ENCODE peak calls at places on chromosomes 6 and 20, in six cellular contexts. W is sciatic nerve, E is GM12892, M is NCI-H510A treated with DMSO at 0.1 percent for 48 hours, R is esophagus squamous epithelium, L is transverse colon. F is an unnamed sample.

GRCh38 chr20:46304361-46304760 is 3.9 kb downstream of the CDH22 start:
- DNase-seq in W (no peak), E (no peak), M (no peak), R (no peak), L (no peak), F (no peak)

GRCh38 chr20:25867776-25868649 is 171.4 kb upstream of the ZNF337 start:
- DNase-seq in W (peak), E (no peak), M (peak), R (no peak), L (peak), F (no peak)

GRCh38 chr6:66429220-66429619 is 722.2 kb upstream of the EYS start:
- DNase-seq in W (no peak), E (no peak), M (no peak), R (no peak), L (no peak), F (no peak)

GRCh38 chr6:155276638-155277037 is 12.8 kb downstream of the CLDN20 start:
- DNase-seq in W (no peak), E (no peak), M (no peak), R (no peak), L (no peak), F (no peak)

GRCh38 chr6:116564921-116565872 is 6.1 kb upstream of the RWDD1 start:
- DNase-seq in W (peak), E (no peak), M (no peak), R (no peak), L (no peak), F (no peak)

GRCh38 chr20:53692465-53693067 is 98.9 kb upstream of the ZNF217 start:
- DNase-seq in W (no peak), E (no peak), M (peak), R (no peak), L (peak), F (no peak)

GRCh38 chr6:96975848-96976247 is 51.3 kb downstream of the KLHL32 start:
- DNase-seq in W (no peak), E (no peak), M (no peak), R (no peak), L (no peak), F (no peak)

GRCh38 chr6:71260205-71260604 is 28.4 kb upstream of the OGFRL1 start:
- DNase-seq in W (no peak), E (no peak), M (no peak), R (no peak), L (no peak), F (no peak)

GRCh38 chr20:48600470-48600945 is 227.3 kb downstream of the PREX1 start:
- DNase-seq in W (peak), E (no peak), M (no peak), R (no peak), L (peak), F (no peak)

GRCh38 chr6:145603424-145603833 is 131.9 kb downstream of the EPM2A start:
- DNase-seq in W (no peak), E (no peak), M (no peak), R (no peak), L (no peak), F (no peak)

GRCh38 chr6:13766201-13766634 is 48.1 kb downstream of the MCUR1 start:
- DNase-seq in W (peak), E (no peak), M (no peak), R (no peak), L (no peak), F (no peak)

GRCh38 chr20:62366370-62367135 is 559 bp downstream of the LAMA5 start:
- DNase-seq in W (no peak), E (peak), M (peak), R (no peak), L (no peak), F (peak)

GRCh38 chr6:163985710-163986109 is 571.2 kb downstream of the QKI start:
- DNase-seq in W (no peak), E (no peak), M (no peak), R (no peak), L (no peak), F (no peak)

GRCh38 chr20:44961868-44962267 is 1.7 kb upstream of the TOMM34 start:
- DNase-seq in W (no peak), E (no peak), M (no peak), R (no peak), L (no peak), F (no peak)

F was measured in HEK293T.